ENCODE peak calls at places on chromosomes 6 and 20, in four cellular contexts. Y is sigmoid colon, B is ovary, W is adrenal gland. T is an unnamed sample.

GRCh38 chr6:3194535-3195376 is 32.7 kb downstream of the TUBB2B start:
- DNase-seq in Y (no peak), B (no peak), W (peak), T (no peak)

GRCh38 chr6:105748737-105749161 is 337.4 kb upstream of the PRDM1 start:
- DNase-seq in Y (no peak), B (no peak), W (no peak), T (peak)

GRCh38 chr20:45174434-45175364 is at the start of gene PI3:
- DNase-seq in Y (no peak), B (no peak), W (no peak), T (peak)

GRCh38 chr6:157145656-157146285 is 177.5 kb downstream of the TMEM242 start:
- DNase-seq in Y (no peak), B (no peak), W (no peak), T (no peak)

GRCh38 chr6:38593419-38593818 is 46.3 kb downstream of the BTBD9 start:
- DNase-seq in Y (no peak), B (no peak), W (no peak), T (no peak)

GRCh38 chr6:166906376-166907044 is 49.8 kb downstream of the RNASET2 start:
- DNase-seq in Y (no peak), B (no peak), W (no peak), T (no peak)

GRCh38 chr6:133945158-133945557 is 7.9 kb upstream of the TBPL1 start:
- DNase-seq in Y (no peak), B (no peak), W (no peak), T (no peak)

GRCh38 chr6:75199856-75200255 is 6.0 kb downstream of the COL12A1 start:
- DNase-seq in Y (no peak), B (no peak), W (no peak), T (no peak)

GRCh38 chr6:122128445-122128844 is 271.0 kb upstream of the HSF2 start:
- DNase-seq in Y (no peak), B (no peak), W (no peak), T (no peak)

GRCh38 chr6:32047855-32048766 is 9.9 kb downstream of the CYP21A2 start:
- DNase-seq in Y (peak), B (peak), W (peak), T (peak)

GRCh38 chr6:6674872-6675271 is 86.4 kb downstream of the LY86 start:
- DNase-seq in Y (no peak), B (no peak), W (no peak), T (no peak)

GRCh38 chr6:816510-817084 is 123.7 kb upstream of the EXOC2 start:
- DNase-seq in Y (no peak), B (no peak), W (peak), T (no peak)

GRCh38 chr20:2032168-2032567 is 38.3 kb upstream of the PDYN start:
- DNase-seq in Y (no peak), B (no peak), W (no peak), T (no peak)

GRCh38 chr6:2576499-2576898 is 174.2 kb downstream of the MYLK4 start:
- DNase-seq in Y (no peak), B (no peak), W (no peak), T (no peak)

GRCh38 chr6:127952176-127952575 is 51.3 kb upstream of the THEMIS start:
- DNase-seq in Y (no peak), B (no peak), W (no peak), T (no peak)

GRCh38 chr20:22385602-22386299 is 198.6 kb downstream of the FOXA2 start:
- DNase-seq in Y (no peak), B (no peak), W (no peak), T (peak)

GRCh38 chr6:81751388-81752083 is 945 bp downstream of the TENT5A start:
- DNase-seq in Y (peak), B (peak), W (peak), T (peak)

GRCh38 chr6:150745896-150746295 is 119.6 kb upstream of the MTHFD1L start:
- DNase-seq in Y (no peak), B (no peak), W (no peak), T (no peak)

GRCh38 chr20:35820715-35821114 is 48.9 kb downstream of the PHF20 start:
- DNase-seq in Y (no peak), B (no peak), W (peak), T (no peak)

GRCh38 chr6:133062077-133062476 is 179.1 kb upstream of the EYA4 start:
- DNase-seq in Y (no peak), B (no peak), W (peak), T (no peak)

GRCh38 chr6:157304840-157305675 is 18.3 kb downstream of the TMEM242 start:
- DNase-seq in Y (peak), B (no peak), W (peak), T (peak)

GRCh38 chr6:10542135-10542689 is 21.1 kb downstream of the GCNT2 start:
- DNase-seq in Y (no peak), B (no peak), W (no peak), T (no peak)
- TF ChIP-seq POLR2A in Y (no peak), B (no peak), W (no peak), T (no peak)

GRCh38 chr6:9657994-9658393 is 756.9 kb downstream of the TFAP2A start:
- DNase-seq in Y (no peak), B (no peak), W (no peak), T (no peak)
- H3K27ac ChIP-seq in Y (no peak), B (no peak), W (no peak), T (no peak)

GRCh38 chr20:36827541-36828279 is 48.2 kb upstream of the TLDC2 start:
- DNase-seq in Y (peak), B (no peak), W (peak), T (no peak)
- TF ChIP-seq POLR2A in Y (no peak), B (no peak), W (no peak), T (no peak)

GRCh38 chr20:36866164-36866563 is 9.8 kb upstream of the TLDC2 start:
- DNase-seq in Y (no peak), B (no peak), W (no peak), T (no peak)
- H3K27ac ChIP-seq in Y (no peak), B (no peak), W (peak), T (no peak)

GRCh38 chr20:46682063-46682821 is 7.0 kb downstream of the TP53RK start:
- DNase-seq in Y (no peak), B (no peak), W (no peak), T (no peak)

GRCh38 chr20:46683620-46683938 is 5.7 kb downstream of the TP53RK start:
- DNase-seq in Y (no peak), B (no peak), W (no peak), T (no peak)

GRCh38 chr20:46683068-46683477 is 6.2 kb downstream of the TP53RK start:
- DNase-seq in Y (no peak), B (no peak), W (no peak), T (no peak)

GRCh38 chr20:46680684-46681031 is 8.6 kb downstream of the TP53RK start:
- DNase-seq in Y (no peak), B (no peak), W (no peak), T (no peak)

DNA sequence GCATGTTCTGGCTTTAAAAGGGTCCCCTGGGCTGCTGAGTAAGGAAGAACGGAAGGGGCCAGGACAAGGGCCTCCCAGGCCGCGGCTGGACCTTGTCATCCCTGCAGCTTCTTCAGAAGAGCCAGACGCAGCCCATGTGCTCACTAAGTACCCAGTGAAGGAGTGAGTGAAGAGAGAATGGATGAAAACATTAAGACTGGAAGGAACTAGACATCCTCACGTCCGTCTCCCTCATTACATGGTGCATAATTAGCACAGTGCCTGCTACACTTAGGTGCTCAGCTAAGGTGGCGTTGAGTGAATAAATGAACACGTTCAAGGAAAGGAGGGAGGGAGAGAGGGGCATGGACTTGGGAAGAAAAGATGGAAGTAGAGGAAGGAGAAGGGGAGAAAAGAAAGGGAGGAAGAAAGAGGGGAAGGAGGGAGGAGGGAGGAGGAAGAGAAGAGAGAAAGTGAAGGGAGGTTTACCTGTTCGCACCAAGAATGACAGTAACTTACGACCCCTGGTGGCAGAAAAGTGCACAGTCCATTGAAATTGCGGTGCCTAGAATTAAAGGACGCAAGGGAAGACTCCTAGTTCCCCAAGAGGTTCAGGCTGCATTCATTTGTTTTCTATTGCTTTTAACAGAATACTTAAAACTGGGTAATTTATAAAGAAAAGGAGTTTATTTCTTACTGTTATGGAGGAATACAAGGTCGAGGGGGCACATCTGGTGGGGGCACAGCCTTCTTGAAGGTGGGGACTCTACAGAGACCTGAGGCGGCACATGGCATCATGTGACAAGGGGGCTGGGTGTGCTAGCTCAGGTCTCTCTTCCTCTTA is 8.0 kb downstream of the TP53RK start:
- DNase-seq in Y (no peak), B (peak), W (peak), T (peak)
- TF ChIP-seq POLR2A in Y (no peak), B (no peak), W (no peak), T (no peak)

GRCh38 chr6:44275271-44275748 is 5.1 kb downstream of the TMEM151B start:
- DNase-seq in Y (no peak), B (peak), W (no peak), T (no peak)

GRCh38 chr6:44272999-44273566 is 2.8 kb downstream of the TMEM151B start:
- DNase-seq in Y (no peak), B (no peak), W (no peak), T (no peak)

GRCh38 chr6:44271914-44272313 is 1.7 kb downstream of the TMEM151B start:
- DNase-seq in Y (no peak), B (no peak), W (no peak), T (no peak)

GRCh38 chr6:44272529-44272928 is 2.3 kb downstream of the TMEM151B start:
- DNase-seq in Y (no peak), B (no peak), W (no peak), T (no peak)

GRCh38 chr6:44273617-44274016 is 3.4 kb downstream of the TMEM151B start:
- DNase-seq in Y (no peak), B (no peak), W (no peak), T (no peak)
- H3K27ac ChIP-seq in Y (no peak), B (no peak), W (no peak), T (no peak)

DNA sequence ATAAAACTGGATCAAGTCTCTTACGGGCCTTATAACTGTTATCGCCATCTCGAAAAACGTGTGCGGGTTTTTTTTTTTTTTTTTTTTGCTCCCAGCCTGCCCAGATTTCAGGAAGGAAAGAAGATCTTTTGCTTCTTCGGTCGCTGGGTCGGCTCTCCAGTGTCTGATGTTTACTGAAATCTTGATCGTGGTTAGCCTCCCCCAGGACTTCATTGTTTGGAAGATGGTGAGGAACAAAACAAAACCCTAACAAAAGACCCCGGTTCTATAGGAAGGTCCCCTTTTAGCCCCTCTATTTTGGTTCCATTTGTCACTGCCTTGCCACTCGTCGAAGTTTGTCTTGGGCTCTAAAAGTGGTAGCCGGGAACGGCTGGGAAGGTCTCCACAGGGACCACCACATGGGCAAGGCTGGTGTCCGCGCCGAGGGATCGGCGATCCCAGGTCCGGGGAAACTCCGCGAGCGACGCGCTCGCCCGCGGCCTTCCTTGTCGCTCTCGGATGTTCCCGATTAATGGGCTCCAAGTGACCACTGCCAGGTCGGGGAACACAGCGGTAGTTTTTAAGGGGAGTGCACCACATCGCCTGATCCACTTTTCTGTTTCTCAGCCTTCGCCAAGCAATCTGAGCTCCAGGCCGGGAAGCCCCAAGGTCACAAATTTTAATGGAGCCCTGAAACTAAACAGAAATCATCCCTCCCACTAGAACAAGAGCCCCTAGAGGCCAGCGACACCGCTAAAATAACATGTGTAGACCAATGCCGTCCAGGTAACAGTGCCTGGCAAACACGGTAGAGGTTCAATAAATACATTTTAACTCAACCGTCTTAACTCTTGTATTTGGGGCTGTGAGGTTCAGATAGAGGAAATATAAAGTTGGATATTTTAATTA is 27.0 kb downstream of the TRIM27 start:
- DNase-seq in Y (peak), B (peak), W (peak), T (peak)
- TF ChIP-seq POLR2A in Y (no peak), B (peak), W (peak), T (no peak)

T was measured in body of pancreas.